ENCODE peak calls at places on chromosomes 13 and 19, in six cellular contexts. L is IMR-90, C is left lung, B is dorsolateral prefrontal cortex, U is fibroblast of lung, O is foreskin fibroblast. R is an unnamed sample.

GRCh38 chr13:40292108-40292507 is 374.3 kb downstream of the FOXO1 start:
- DNase-seq in C (no peak), B (no peak), L (no peak), O (no peak), U (no peak), R (no peak)

GRCh38 chr19:40640744-40641143 is 39.6 kb downstream of the LTBP4 start:
- DNase-seq in B (no peak), U (peak; percentile 48), O (no peak), C (no peak), L (peak; percentile 45), R (no peak)

GRCh38 chr13:40061466-40062450 is 406.3 kb downstream of the COG6 start:
- DNase-seq in C (no peak), L (no peak), U (peak; percentile 76), B (no peak), O (no peak), R (no peak)

GRCh38 chr13:43961909-43962308 is 82.2 kb downstream of the LACC1 start:
- DNase-seq in O (no peak), U (no peak), L (no peak), B (no peak), C (no peak), R (no peak)

GRCh38 chr13:41019027-41019487 is at the start of gene ELF1:
- DNase-seq in O (peak; percentile 66), B (no peak), U (peak; percentile 72), L (peak; percentile 52), C (peak; percentile 66), R (no peak)

GRCh38 chr19:10543420-10544241 is at the start of gene ATG4D:
- DNase-seq in C (peak; percentile 89), U (peak; percentile 45), O (peak; percentile 85), L (peak; percentile 47), B (peak; percentile 72), R (peak; percentile 89)

GRCh38 chr19:50417850-50418185 is 920 bp upstream of the SPIB start:
- DNase-seq in L (no peak), U (no peak), O (no peak), B (no peak), C (no peak), R (no peak)

GRCh38 chr19:46629546-46630025 is 4.7 kb upstream of the PTGIR start:
- DNase-seq in O (no peak), C (no peak), L (no peak), U (no peak), B (no peak), R (no peak)

GRCh38 chr19:1066748-1067340 is at the start of gene ARHGAP45:
- DNase-seq in L (no peak), U (no peak), B (no peak), C (peak; percentile 70), O (peak; percentile 36), R (no peak)

GRCh38 chr19:42092350-42092749 is 16.4 kb downstream of the ZNF574 start:
- DNase-seq in O (peak; percentile 37), U (no peak), C (no peak), B (no peak), L (no peak), R (no peak)

GRCh38 chr19:28864577-28865042 is 348.3 kb downstream of the UQCRFS1 start:
- DNase-seq in U (no peak), B (no peak), L (peak; percentile 7), C (no peak), O (no peak), R (no peak)

GRCh38 chr13:27118428-27119054 is 53.1 kb downstream of the USP12 start:
- DNase-seq in C (no peak), U (no peak), L (no peak), B (no peak), O (no peak), R (no peak)

GRCh38 chr13:111912453-111912866 is 154.5 kb upstream of the SOX1 start:
- DNase-seq in L (no peak), C (no peak), B (no peak), O (no peak), U (no peak), R (no peak)

GRCh38 chr13:25167775-25168174 is 4.3 kb downstream of the AMER2 start:
- DNase-seq in O (no peak), C (no peak), U (no peak), L (no peak), B (no peak), R (no peak)

GRCh38 chr13:114019367-114019766 is 45.5 kb upstream of the C13orf46 start:
- DNase-seq in B (no peak), O (no peak), L (no peak), U (no peak), C (no peak), R (no peak)

GRCh38 chr13:27079421-27079958 is 92.1 kb downstream of the USP12 start:
- DNase-seq in C (no peak), L (peak; percentile 67), O (peak; percentile 61), U (peak; percentile 94), B (no peak), R (no peak)

GRCh38 chr19:47273313-47274070 is 1.2 kb upstream of the INAFM1 start:
- DNase-seq in O (peak; percentile 97), L (peak; percentile 90), B (peak; percentile 91), U (peak; percentile 92), C (peak; percentile 94), R (peak; percentile 86)

GRCh38 chr13:45102136-45102802 is 18.0 kb upstream of the GTF2F2 start:
- DNase-seq in C (no peak), O (no peak), L (peak; percentile 55), B (peak; percentile 53), U (no peak), R (no peak)

GRCh38 chr19:17011485-17011884 is 15.1 kb downstream of the CPAMD8 start:
- DNase-seq in O (no peak), B (no peak), L (no peak), C (no peak), U (no peak), R (no peak)

GRCh38 chr13:98365291-98365690 is 188.2 kb upstream of the RNF113B start:
- DNase-seq in L (no peak), O (peak; percentile 34), C (no peak), B (no peak), U (no peak), R (no peak)

GRCh38 chr19:19294914-19295313 is 21.8 kb upstream of the TM6SF2 start:
- DNase-seq in L (no peak), U (no peak), O (no peak), B (no peak), C (no peak), R (no peak)

GRCh38 chr19:29576761-29577661 is 29.1 kb upstream of the POP4 start:
- DNase-seq in U (peak; percentile 32), B (no peak), L (peak; percentile 47), O (peak; percentile 7), C (no peak), R (no peak)

GRCh38 chr13:27208514-27208913 is 36.9 kb upstream of the USP12 start:
- DNase-seq in B (no peak), L (no peak), C (no peak), U (no peak), O (no peak), R (no peak)

GRCh38 chr13:48827709-48828108 is 148.0 kb upstream of the FNDC3A start:
- DNase-seq in U (no peak), L (no peak), C (no peak), B (no peak), O (no peak), R (no peak)

GRCh38 chr13:48829536-48829935 is 146.2 kb upstream of the FNDC3A start:
- DNase-seq in C (no peak), U (no peak), O (no peak), L (no peak), B (no peak), R (no peak)

GRCh38 chr13:48828962-48829405 is 146.7 kb upstream of the FNDC3A start:
- DNase-seq in B (no peak), O (no peak), L (peak; percentile 32), U (peak; percentile 60), C (no peak), R (no peak)

GRCh38 chr13:48831248-48831647 is 144.5 kb upstream of the FNDC3A start:
- DNase-seq in O (peak; percentile 73), L (peak; percentile 31), U (peak; percentile 29), C (no peak), B (no peak), R (no peak)

DNA sequence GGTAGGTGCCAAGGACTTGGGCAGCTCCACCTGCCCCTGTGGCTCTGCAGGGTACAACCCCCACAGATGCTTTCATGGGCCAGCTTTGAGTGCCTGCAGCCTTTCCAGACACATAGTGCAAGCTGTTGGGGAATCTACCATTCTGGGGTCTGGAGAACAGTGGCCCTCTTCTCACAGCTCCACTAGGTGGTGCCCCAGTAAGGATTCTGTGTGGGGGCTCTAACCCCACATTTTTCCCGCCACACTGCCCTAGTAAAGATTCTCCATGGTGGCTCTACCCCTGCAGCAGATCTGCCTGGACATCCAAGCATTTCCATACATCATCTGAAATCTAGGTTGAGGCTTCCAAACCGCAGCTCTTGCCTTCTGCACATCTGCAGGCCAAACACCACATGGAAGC is 149.7 kb upstream of the FNDC3A start:
- DNase-seq in B (no peak), C (no peak), L (no peak), U (no peak), O (no peak), R (no peak)
- TF ChIP-seq CTCF in B (no peak), C (no peak), L (no peak), U (no peak), O (no peak), R (no peak)

GRCh38 chr19:14053032-14053431 is 8.8 kb downstream of the PALM3 start:
- DNase-seq in O (no peak), C (no peak), B (no peak), U (no peak), L (no peak), R (no peak)
- TF ChIP-seq CTCF in O (no peak), C (no peak), B (no peak), U (no peak), L (no peak), R (no peak)

GRCh38 chr13:91383836-91384235 is 14.6 kb upstream of the GPC5 start:
- DNase-seq in L (no peak), O (no peak), B (no peak), C (no peak), U (no peak), R (no peak)

GRCh38 chr13:91384891-91385290 is 13.5 kb upstream of the GPC5 start:
- DNase-seq in C (no peak), B (no peak), O (no peak), U (no peak), L (no peak), R (no peak)

GRCh38 chr13:91381371-91381770 is 17.1 kb upstream of the GPC5 start:
- DNase-seq in O (no peak), B (no peak), L (peak; percentile 28), U (peak; percentile 28), C (no peak), R (no peak)
- TF ChIP-seq CTCF in O (peak; percentile 5), B (peak; percentile 69), L (peak; percentile 32), U (peak; percentile 56), C (no peak), R (no peak)

DNA sequence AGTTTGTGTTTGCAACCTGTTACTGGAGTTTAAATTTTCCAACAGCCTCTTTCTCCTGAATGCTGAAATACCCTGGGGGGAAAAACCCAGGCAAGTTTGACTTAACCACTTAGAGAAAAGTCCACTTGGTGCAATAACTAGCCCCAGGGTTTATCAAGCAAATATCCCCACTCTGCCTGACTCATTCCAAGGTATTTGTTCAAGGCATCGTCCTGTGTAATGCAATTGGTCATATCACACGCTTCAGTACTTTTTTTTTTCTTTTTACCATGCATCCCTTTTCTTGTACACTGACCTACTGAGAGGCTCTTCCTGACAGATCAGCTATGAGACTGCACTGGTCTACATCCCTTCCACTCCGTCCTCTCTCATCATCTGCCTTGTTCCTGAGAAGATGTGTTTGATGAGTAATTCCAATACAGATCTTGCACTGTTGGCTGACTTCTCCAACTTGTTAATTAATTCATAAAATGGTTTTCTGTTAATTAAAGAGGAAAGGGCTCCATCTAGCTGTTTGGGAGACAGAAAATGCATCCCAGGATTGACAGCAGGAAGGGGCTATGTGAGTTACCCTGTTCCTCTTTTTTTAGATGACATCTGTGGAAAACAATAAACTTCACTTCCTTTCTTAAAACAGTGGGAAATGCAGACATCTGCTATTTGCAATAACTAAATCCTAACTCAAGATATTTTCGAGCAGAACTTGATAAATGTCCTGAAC is 212.6 kb upstream of the IRS2 start:
- DNase-seq in C (no peak), L (peak; percentile 95), O (peak; percentile 94), B (no peak), U (peak; percentile 90), R (no peak)
- TF ChIP-seq CTCF in C (no peak), L (no peak), O (no peak), B (no peak), U (no peak), R (no peak)